ENCODE peak calls at places on chromosomes 11 and 22, in ten cellular contexts. One of them, this sample, is unnamed.

GRCh38 chr22:27216444-27216843 is 559.1 kb downstream of the MIAT start:
- DNase-seq in sigmoid colon: no peak
- DNase-seq in suprapubic skin: no peak
- DNase-seq in body of pancreas: no peak
- DNase-seq in Peyer's patch: no peak
- DNase-seq in HepG2: no peak
- DNase-seq in upper lobe of left lung: no peak
- DNase-seq in ovary: no peak
- DNase-seq in breast epithelium: no peak
- DNase-seq in transverse colon: no peak
- DNase-seq in this sample: no peak

GRCh38 chr22:27310966-27311665 is 490.4 kb downstream of the MN1 start:
- DNase-seq in sigmoid colon: no peak
- DNase-seq in suprapubic skin: no peak
- DNase-seq in body of pancreas: no peak
- DNase-seq in Peyer's patch: no peak
- DNase-seq in HepG2: no peak
- DNase-seq in upper lobe of left lung: no peak
- DNase-seq in ovary: no peak
- DNase-seq in breast epithelium: no peak
- DNase-seq in transverse colon: no peak
- DNase-seq in this sample: no peak

GRCh38 chr11:80944758-80945157 is 1503.9 kb upstream of the TENM4 start:
- DNase-seq in sigmoid colon: no peak
- DNase-seq in suprapubic skin: no peak
- DNase-seq in body of pancreas: no peak
- DNase-seq in Peyer's patch: no peak
- DNase-seq in HepG2: no peak
- DNase-seq in upper lobe of left lung: no peak
- DNase-seq in ovary: no peak
- DNase-seq in breast epithelium: no peak
- DNase-seq in transverse colon: no peak
- DNase-seq in this sample: no peak

GRCh38 chr11:126804363-126804762 is 196.2 kb downstream of the KIRREL3 start:
- DNase-seq in sigmoid colon: no peak
- DNase-seq in suprapubic skin: no peak
- DNase-seq in body of pancreas: no peak
- DNase-seq in Peyer's patch: no peak
- DNase-seq in HepG2: no peak
- DNase-seq in upper lobe of left lung: no peak
- DNase-seq in ovary: no peak
- DNase-seq in breast epithelium: no peak
- DNase-seq in transverse colon: no peak
- DNase-seq in this sample: no peak

GRCh38 chr11:64156235-64157011 is 9.5 kb downstream of the MACROD1 start:
- DNase-seq in sigmoid colon: no peak
- DNase-seq in suprapubic skin: no peak
- DNase-seq in body of pancreas: peak; percentile 33
- DNase-seq in Peyer's patch: no peak
- DNase-seq in HepG2: peak; percentile 55
- DNase-seq in upper lobe of left lung: no peak
- DNase-seq in ovary: no peak
- DNase-seq in breast epithelium: no peak
- DNase-seq in transverse colon: no peak
- DNase-seq in this sample: no peak

GRCh38 chr22:19802881-19803735 is 42.5 kb downstream of the TBX1 start:
- DNase-seq in sigmoid colon: no peak
- DNase-seq in suprapubic skin: peak; percentile 53
- DNase-seq in body of pancreas: no peak
- DNase-seq in Peyer's patch: no peak
- DNase-seq in HepG2: no peak
- DNase-seq in upper lobe of left lung: no peak
- DNase-seq in ovary: peak; percentile 16
- DNase-seq in breast epithelium: no peak
- DNase-seq in transverse colon: no peak
- DNase-seq in this sample: no peak

GRCh38 chr11:60934091-60934789 is 10.0 kb downstream of the TMEM132A start:
- DNase-seq in sigmoid colon: no peak
- DNase-seq in suprapubic skin: no peak
- DNase-seq in body of pancreas: no peak
- DNase-seq in Peyer's patch: no peak
- DNase-seq in HepG2: no peak
- DNase-seq in upper lobe of left lung: no peak
- DNase-seq in ovary: no peak
- DNase-seq in breast epithelium: no peak
- DNase-seq in transverse colon: no peak
- DNase-seq in this sample: no peak

GRCh38 chr22:30902496-30903357 is 65.8 kb downstream of the MORC2 start:
- DNase-seq in sigmoid colon: no peak
- DNase-seq in suprapubic skin: no peak
- DNase-seq in body of pancreas: no peak
- DNase-seq in Peyer's patch: peak; percentile 44
- DNase-seq in HepG2: no peak
- DNase-seq in upper lobe of left lung: no peak
- DNase-seq in ovary: no peak
- DNase-seq in breast epithelium: no peak
- DNase-seq in transverse colon: no peak
- DNase-seq in this sample: no peak

GRCh38 chr11:101446238-101446637 is 137.6 kb downstream of the TRPC6 start:
- DNase-seq in sigmoid colon: no peak
- DNase-seq in suprapubic skin: no peak
- DNase-seq in body of pancreas: no peak
- DNase-seq in Peyer's patch: no peak
- DNase-seq in HepG2: no peak
- DNase-seq in upper lobe of left lung: no peak
- DNase-seq in ovary: no peak
- DNase-seq in breast epithelium: no peak
- DNase-seq in transverse colon: no peak
- DNase-seq in this sample: no peak

GRCh38 chr11:17423533-17424310 is 35.3 kb upstream of the KCNJ11 start:
- DNase-seq in sigmoid colon: no peak
- DNase-seq in suprapubic skin: no peak
- DNase-seq in body of pancreas: peak; percentile 76
- DNase-seq in Peyer's patch: peak; percentile 85
- DNase-seq in HepG2: peak; percentile 58
- DNase-seq in upper lobe of left lung: no peak
- DNase-seq in ovary: no peak
- DNase-seq in breast epithelium: no peak
- DNase-seq in transverse colon: peak; percentile 72
- DNase-seq in this sample: no peak

GRCh38 chr11:66891849-66892660 is 35.2 kb downstream of the LRFN4 start:
- DNase-seq in sigmoid colon: no peak
- DNase-seq in suprapubic skin: no peak
- DNase-seq in body of pancreas: peak; percentile 63
- DNase-seq in Peyer's patch: peak; percentile 84
- DNase-seq in HepG2: peak; percentile 88
- DNase-seq in upper lobe of left lung: peak; percentile 32
- DNase-seq in ovary: no peak
- DNase-seq in breast epithelium: peak; percentile 54
- DNase-seq in transverse colon: peak; percentile 59
- DNase-seq in this sample: no peak

DNA sequence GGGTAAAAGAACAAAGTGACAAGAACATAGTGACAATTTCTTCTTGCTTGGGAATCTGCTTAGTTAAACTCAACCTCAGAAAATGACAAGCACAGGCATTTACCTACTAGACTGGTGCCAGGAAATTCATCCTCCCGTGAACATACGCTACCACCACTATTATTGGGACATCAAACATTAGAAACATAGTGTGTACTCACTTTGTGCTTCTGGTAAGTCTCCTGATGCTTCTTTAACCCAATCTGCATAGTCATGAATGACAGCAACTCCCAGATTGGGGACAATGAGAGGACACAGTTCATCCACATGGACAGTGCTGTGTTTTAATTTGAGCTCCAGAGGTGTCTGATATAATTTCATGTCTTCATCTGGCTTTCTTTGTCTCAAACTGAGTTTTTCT is 29.2 kb upstream of the CHRNA10 start:
- DNase-seq in sigmoid colon: no peak
- DNase-seq in suprapubic skin: no peak
- DNase-seq in body of pancreas: no peak
- DNase-seq in Peyer's patch: no peak
- DNase-seq in HepG2: no peak
- DNase-seq in upper lobe of left lung: no peak
- DNase-seq in ovary: no peak
- DNase-seq in breast epithelium: no peak
- DNase-seq in transverse colon: no peak
- DNase-seq in this sample: no peak
- TF ChIP-seq POLR2A in sigmoid colon: no peak
- TF ChIP-seq POLR2A in suprapubic skin: no peak
- TF ChIP-seq POLR2A in body of pancreas: no peak
- TF ChIP-seq POLR2A in Peyer's patch: no peak
- TF ChIP-seq POLR2A in HepG2: no peak
- TF ChIP-seq POLR2A in upper lobe of left lung: no peak
- TF ChIP-seq POLR2A in ovary: no peak
- TF ChIP-seq POLR2A in breast epithelium: no peak
- TF ChIP-seq POLR2A in transverse colon: no peak
- TF ChIP-seq POLR2A in this sample: no peak

GRCh38 chr22:43047605-43048004 is 32.7 kb upstream of the PACSIN2 start:
- DNase-seq in sigmoid colon: no peak
- DNase-seq in suprapubic skin: no peak
- DNase-seq in body of pancreas: no peak
- DNase-seq in Peyer's patch: no peak
- DNase-seq in HepG2: peak; percentile 78
- DNase-seq in upper lobe of left lung: no peak
- DNase-seq in ovary: no peak
- DNase-seq in breast epithelium: no peak
- DNase-seq in transverse colon: no peak
- DNase-seq in this sample: no peak

GRCh38 chr22:43042101-43042780 is 27.3 kb upstream of the PACSIN2 start:
- DNase-seq in sigmoid colon: no peak
- DNase-seq in suprapubic skin: no peak
- DNase-seq in body of pancreas: peak; percentile 66
- DNase-seq in Peyer's patch: no peak
- DNase-seq in HepG2: no peak
- DNase-seq in upper lobe of left lung: no peak
- DNase-seq in ovary: no peak
- DNase-seq in breast epithelium: peak; percentile 36
- DNase-seq in transverse colon: no peak
- DNase-seq in this sample: no peak

GRCh38 chr22:43039800-43040199 is 24.9 kb upstream of the PACSIN2 start:
- DNase-seq in sigmoid colon: no peak
- DNase-seq in suprapubic skin: no peak
- DNase-seq in body of pancreas: no peak
- DNase-seq in Peyer's patch: no peak
- DNase-seq in HepG2: peak; percentile 25
- DNase-seq in upper lobe of left lung: no peak
- DNase-seq in ovary: no peak
- DNase-seq in breast epithelium: no peak
- DNase-seq in transverse colon: no peak
- DNase-seq in this sample: no peak

GRCh38 chr22:43044402-43044801 is 29.5 kb upstream of the PACSIN2 start:
- DNase-seq in sigmoid colon: no peak
- DNase-seq in suprapubic skin: no peak
- DNase-seq in body of pancreas: no peak
- DNase-seq in Peyer's patch: no peak
- DNase-seq in HepG2: no peak
- DNase-seq in upper lobe of left lung: no peak
- DNase-seq in ovary: no peak
- DNase-seq in breast epithelium: no peak
- DNase-seq in transverse colon: no peak
- DNase-seq in this sample: no peak
- H3K27ac ChIP-seq in sigmoid colon: no peak overlapping the region
- H3K27ac ChIP-seq in suprapubic skin: no peak overlapping the region
- H3K27ac ChIP-seq in body of pancreas: no peak overlapping the region
- H3K27ac ChIP-seq in Peyer's patch: no peak overlapping the region
- H3K27ac ChIP-seq in HepG2: no peak overlapping the region
- H3K27ac ChIP-seq in upper lobe of left lung: no peak overlapping the region
- H3K27ac ChIP-seq in ovary: no peak overlapping the region
- H3K27ac ChIP-seq in breast epithelium: no peak overlapping the region
- H3K27ac ChIP-seq in transverse colon: no peak overlapping the region
- H3K27ac ChIP-seq in this sample: no peak overlapping the region

DNA sequence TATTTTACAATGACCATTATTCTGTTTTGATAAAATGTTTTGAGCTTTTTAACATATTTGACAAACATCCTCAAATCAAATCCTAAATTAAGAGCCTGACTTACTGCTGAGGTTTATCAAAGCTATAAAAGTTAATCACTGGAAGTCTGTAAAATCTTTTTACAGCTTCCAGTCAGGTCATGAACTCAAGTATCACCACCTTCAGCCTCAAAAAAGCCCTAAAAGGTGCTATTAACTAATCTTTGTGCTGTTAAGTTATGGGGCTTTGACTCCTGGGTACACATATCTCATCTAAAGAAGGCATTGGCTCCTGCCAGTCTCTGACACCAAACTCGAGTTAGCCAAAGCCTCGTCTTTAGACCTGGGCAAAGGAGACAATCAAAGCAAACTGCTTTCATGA is 34.0 kb upstream of the CBX6 start:
- DNase-seq in sigmoid colon: no peak
- DNase-seq in suprapubic skin: no peak
- DNase-seq in body of pancreas: no peak
- DNase-seq in Peyer's patch: no peak
- DNase-seq in HepG2: no peak
- DNase-seq in upper lobe of left lung: no peak
- DNase-seq in ovary: no peak
- DNase-seq in breast epithelium: no peak
- DNase-seq in transverse colon: no peak
- DNase-seq in this sample: no peak
- H3K36me3 ChIP-seq in sigmoid colon: no peaks in the 10 kb centered on the region
- H3K36me3 ChIP-seq in suprapubic skin: no peaks in the 10 kb centered on the region
- H3K36me3 ChIP-seq in body of pancreas: no peaks in the 10 kb centered on the region
- H3K36me3 ChIP-seq in Peyer's patch: no peaks in the 10 kb centered on the region
- H3K36me3 ChIP-seq in HepG2: no peaks in the 10 kb centered on the region
- H3K36me3 ChIP-seq in upper lobe of left lung: no peaks in the 10 kb centered on the region
- H3K36me3 ChIP-seq in ovary: no peaks in the 10 kb centered on the region
- H3K36me3 ChIP-seq in breast epithelium: no peaks in the 10 kb centered on the region
- H3K36me3 ChIP-seq in transverse colon: no peaks in the 10 kb centered on the region
- H3K36me3 ChIP-seq in this sample: no peaks in the 10 kb centered on the region

GRCh38 chr22:46813816-46814597 is 51.6 kb downstream of the TBC1D22A start:
- DNase-seq in sigmoid colon: no peak
- DNase-seq in suprapubic skin: no peak
- DNase-seq in body of pancreas: no peak
- DNase-seq in Peyer's patch: no peak
- DNase-seq in HepG2: no peak
- DNase-seq in upper lobe of left lung: no peak
- DNase-seq in ovary: no peak
- DNase-seq in breast epithelium: peak; percentile 16
- DNase-seq in transverse colon: no peak
- DNase-seq in this sample: no peak

GRCh38 chr22:46815896-46816721 is 53.7 kb downstream of the TBC1D22A start:
- DNase-seq in sigmoid colon: no peak
- DNase-seq in suprapubic skin: no peak
- DNase-seq in body of pancreas: peak; percentile 43
- DNase-seq in Peyer's patch: no peak
- DNase-seq in HepG2: peak; percentile 39
- DNase-seq in upper lobe of left lung: no peak
- DNase-seq in ovary: peak; percentile 47
- DNase-seq in breast epithelium: peak; percentile 13
- DNase-seq in transverse colon: no peak
- DNase-seq in this sample: no peak

GRCh38 chr22:46815559-46815895 is 53.1 kb downstream of the TBC1D22A start:
- DNase-seq in sigmoid colon: no peak
- DNase-seq in suprapubic skin: no peak
- DNase-seq in body of pancreas: no peak
- DNase-seq in Peyer's patch: no peak
- DNase-seq in HepG2: no peak
- DNase-seq in upper lobe of left lung: no peak
- DNase-seq in ovary: no peak
- DNase-seq in breast epithelium: peak; percentile 5
- DNase-seq in transverse colon: no peak
- DNase-seq in this sample: no peak

GRCh38 chr22:46812786-46813185 is 50.3 kb downstream of the TBC1D22A start:
- DNase-seq in sigmoid colon: no peak
- DNase-seq in suprapubic skin: no peak
- DNase-seq in body of pancreas: no peak
- DNase-seq in Peyer's patch: no peak
- DNase-seq in HepG2: no peak
- DNase-seq in upper lobe of left lung: no peak
- DNase-seq in ovary: no peak
- DNase-seq in breast epithelium: no peak
- DNase-seq in transverse colon: no peak
- DNase-seq in this sample: no peak

GRCh38 chr22:46815132-46815531 is 52.7 kb downstream of the TBC1D22A start:
- DNase-seq in sigmoid colon: no peak
- DNase-seq in suprapubic skin: no peak
- DNase-seq in body of pancreas: no peak
- DNase-seq in Peyer's patch: peak; percentile 85
- DNase-seq in HepG2: peak; percentile 69
- DNase-seq in upper lobe of left lung: no peak
- DNase-seq in ovary: no peak
- DNase-seq in breast epithelium: peak; percentile 15
- DNase-seq in transverse colon: peak; percentile 65
- DNase-seq in this sample: no peak
- TF ChIP-seq POLR2A in sigmoid colon: no peak
- TF ChIP-seq POLR2A in suprapubic skin: no peak
- TF ChIP-seq POLR2A in body of pancreas: no peak
- TF ChIP-seq POLR2A in Peyer's patch: no peak
- TF ChIP-seq POLR2A in HepG2: no peak
- TF ChIP-seq POLR2A in upper lobe of left lung: no peak
- TF ChIP-seq POLR2A in ovary: no peak
- TF ChIP-seq POLR2A in breast epithelium: no peak
- TF ChIP-seq POLR2A in transverse colon: no peak
- TF ChIP-seq POLR2A in this sample: no peak